ENCODE peak calls at places on chromosomes 1 and 21, in five cellular contexts. One of them, this sample, is unnamed. For H3K36me3 and H3K27me3, the result is how much of the 10 kb centered on the place peaks cover.

GRCh38 chr1:35097224-35097623 is 18.0 kb downstream of the ZMYM1 start:
- DNase-seq in mammary epithelial cell: no peak
- DNase-seq in aorta: no peak
- DNase-seq in psoas muscle: no peak
- DNase-seq in neuronal stem cell: no peak
- DNase-seq in this sample: no peak

GRCh38 chr1:68904472-68904871 is 407.6 kb upstream of the DEPDC1 start:
- DNase-seq in aorta: no peak
- DNase-seq in neuronal stem cell: peak
- DNase-seq in mammary epithelial cell: no peak
- DNase-seq in psoas muscle: no peak
- DNase-seq in this sample: no peak

GRCh38 chr1:12052008-12052573 is 11.0 kb upstream of the TNFRSF8 start:
- DNase-seq in aorta: peak
- DNase-seq in neuronal stem cell: no peak
- DNase-seq in mammary epithelial cell: peak
- DNase-seq in psoas muscle: peak
- DNase-seq in this sample: peak

GRCh38 chr1:246724001-246724724 is at the start of gene SCCPDH:
- DNase-seq in mammary epithelial cell: peak
- DNase-seq in aorta: peak
- DNase-seq in psoas muscle: peak
- DNase-seq in neuronal stem cell: peak
- DNase-seq in this sample: peak

GRCh38 chr1:53732409-53732808 is 6.6 kb downstream of the GLIS1 start:
- DNase-seq in mammary epithelial cell: no peak
- DNase-seq in neuronal stem cell: no peak
- DNase-seq in psoas muscle: no peak
- DNase-seq in aorta: no peak
- DNase-seq in this sample: no peak

GRCh38 chr21:43323244-43324005 is 103.5 kb downstream of the SIK1 start:
- DNase-seq in aorta: peak
- DNase-seq in psoas muscle: peak
- DNase-seq in mammary epithelial cell: no peak
- DNase-seq in neuronal stem cell: no peak
- DNase-seq in this sample: no peak

GRCh38 chr1:73100216-73100615 is 817.9 kb upstream of the NEGR1 start:
- DNase-seq in neuronal stem cell: no peak
- DNase-seq in mammary epithelial cell: no peak
- DNase-seq in psoas muscle: no peak
- DNase-seq in aorta: no peak
- DNase-seq in this sample: no peak

GRCh38 chr21:45014747-45015468 is 59.5 kb upstream of the ADARB1 start:
- DNase-seq in psoas muscle: no peak
- DNase-seq in mammary epithelial cell: no peak
- DNase-seq in neuronal stem cell: no peak
- DNase-seq in aorta: no peak
- DNase-seq in this sample: no peak

GRCh38 chr21:45581322-45581712 is 39.1 kb upstream of the SLC19A1 start:
- DNase-seq in aorta: no peak
- DNase-seq in mammary epithelial cell: no peak
- DNase-seq in psoas muscle: no peak
- DNase-seq in neuronal stem cell: no peak
- DNase-seq in this sample: no peak

GRCh38 chr1:118145736-118146135 is 39.3 kb downstream of the SPAG17 start:
- DNase-seq in aorta: no peak
- DNase-seq in mammary epithelial cell: no peak
- DNase-seq in psoas muscle: no peak
- DNase-seq in neuronal stem cell: no peak
- DNase-seq in this sample: no peak

GRCh38 chr1:244197851-244198375 is 146.8 kb downstream of the ZBTB18 start:
- DNase-seq in aorta: no peak
- DNase-seq in neuronal stem cell: no peak
- DNase-seq in mammary epithelial cell: peak
- DNase-seq in psoas muscle: no peak
- DNase-seq in this sample: no peak

GRCh38 chr1:56709269-56709880 is 64.3 kb downstream of the PRKAA2 start:
- DNase-seq in psoas muscle: no peak
- DNase-seq in neuronal stem cell: peak
- DNase-seq in mammary epithelial cell: peak
- DNase-seq in aorta: no peak
- DNase-seq in this sample: no peak

GRCh38 chr1:18283601-18284385 is 176.2 kb downstream of the IGSF21 start:
- DNase-seq in mammary epithelial cell: no peak
- DNase-seq in neuronal stem cell: no peak
- DNase-seq in aorta: no peak
- DNase-seq in psoas muscle: no peak
- DNase-seq in this sample: no peak

GRCh38 chr1:233993651-233994050 is 89.2 kb downstream of the SLC35F3 start:
- DNase-seq in neuronal stem cell: no peak
- DNase-seq in psoas muscle: no peak
- DNase-seq in aorta: no peak
- DNase-seq in mammary epithelial cell: peak
- DNase-seq in this sample: no peak

GRCh38 chr21:27498025-27498424 is 531.1 kb upstream of the ADAMTS5 start:
- DNase-seq in aorta: no peak
- DNase-seq in mammary epithelial cell: peak
- DNase-seq in psoas muscle: no peak
- DNase-seq in neuronal stem cell: no peak
- DNase-seq in this sample: no peak

GRCh38 chr1:14878951-14879350 is 274.6 kb upstream of the TMEM51 start:
- DNase-seq in aorta: no peak
- DNase-seq in neuronal stem cell: no peak
- DNase-seq in psoas muscle: no peak
- DNase-seq in mammary epithelial cell: no peak
- DNase-seq in this sample: no peak

GRCh38 chr1:228143480-228144212 is 3.6 kb downstream of the GUK1 start:
- DNase-seq in psoas muscle: no peak
- DNase-seq in mammary epithelial cell: no peak
- DNase-seq in neuronal stem cell: no peak
- DNase-seq in aorta: no peak
- DNase-seq in this sample: no peak

GRCh38 chr1:117511273-117511672 is 94.6 kb upstream of the TENT5C start:
- DNase-seq in psoas muscle: no peak
- DNase-seq in neuronal stem cell: no peak
- DNase-seq in mammary epithelial cell: no peak
- DNase-seq in aorta: no peak
- DNase-seq in this sample: no peak

GRCh38 chr1:71049951-71050598 is 2.5 kb upstream of the PTGER3 start:
- DNase-seq in neuronal stem cell: peak
- DNase-seq in aorta: no peak
- DNase-seq in psoas muscle: no peak
- DNase-seq in mammary epithelial cell: peak
- DNase-seq in this sample: peak

GRCh38 chr1:176448340-176448739 is 14.6 kb upstream of the PAPPA2 start:
- DNase-seq in aorta: no peak
- DNase-seq in psoas muscle: no peak
- DNase-seq in mammary epithelial cell: peak
- DNase-seq in neuronal stem cell: no peak
- DNase-seq in this sample: no peak

GRCh38 chr1:168235548-168235885 is 9.7 kb downstream of the SFT2D2 start:
- DNase-seq in neuronal stem cell: no peak
- DNase-seq in mammary epithelial cell: no peak
- DNase-seq in aorta: no peak
- DNase-seq in psoas muscle: no peak
- DNase-seq in this sample: no peak

GRCh38 chr1:184804220-184804619 is 49.6 kb upstream of the EDEM3 start:
- DNase-seq in aorta: no peak
- DNase-seq in neuronal stem cell: no peak
- DNase-seq in mammary epithelial cell: no peak
- DNase-seq in psoas muscle: no peak
- DNase-seq in this sample: no peak

GRCh38 chr1:207024202-207025143 is 8.1 kb downstream of the C1orf116 start:
- DNase-seq in neuronal stem cell: no peak
- DNase-seq in aorta: no peak
- DNase-seq in psoas muscle: no peak
- DNase-seq in mammary epithelial cell: no peak
- DNase-seq in this sample: no peak

GRCh38 chr1:159056069-159056698 is 20.4 kb downstream of the AIM2 start:
- DNase-seq in neuronal stem cell: no peak
- DNase-seq in mammary epithelial cell: no peak
- DNase-seq in aorta: no peak
- DNase-seq in psoas muscle: no peak
- DNase-seq in this sample: no peak
- H3K36me3 ChIP-seq in neuronal stem cell: under half
- H3K36me3 ChIP-seq in mammary epithelial cell: under half
- H3K36me3 ChIP-seq in aorta: under half
- H3K36me3 ChIP-seq in psoas muscle: under half
- H3K36me3 ChIP-seq in this sample: under half

DNA sequence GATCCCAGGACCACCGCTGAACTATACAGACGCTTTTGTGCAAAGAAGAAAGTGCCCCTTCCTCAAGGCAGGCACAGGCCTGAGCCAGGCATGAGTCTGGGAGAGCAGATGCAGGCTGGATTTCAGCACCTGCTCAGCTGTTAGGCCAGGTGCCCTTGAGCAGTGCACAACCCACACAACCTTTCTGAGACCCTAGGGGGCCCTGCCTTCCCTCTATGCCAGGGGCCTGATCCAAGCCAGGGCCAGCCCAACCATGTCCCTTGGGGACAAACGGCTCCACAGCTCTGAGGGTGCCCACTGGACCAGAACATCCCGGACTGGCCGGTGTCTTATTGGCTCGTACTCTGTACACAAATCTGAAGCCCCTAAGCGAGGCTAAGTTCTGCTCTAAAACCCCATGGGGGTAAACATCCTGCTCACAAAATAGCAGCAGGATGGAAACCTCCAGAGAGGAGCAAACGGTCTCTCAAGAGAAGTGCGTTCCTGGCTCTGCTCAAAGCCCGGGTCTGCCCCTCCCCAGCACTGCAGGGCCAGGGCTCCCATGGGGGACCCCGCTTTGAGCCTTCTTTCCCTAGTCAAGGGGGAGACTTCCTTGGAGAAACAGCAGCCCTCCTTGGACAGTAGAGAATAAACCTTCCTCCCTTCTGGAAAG is 275.1 kb downstream of the NPHP4 start:
- DNase-seq in psoas muscle: no peak
- DNase-seq in aorta: no peak
- DNase-seq in mammary epithelial cell: no peak
- DNase-seq in neuronal stem cell: no peak
- DNase-seq in this sample: no peak
- H3K27me3 ChIP-seq in psoas muscle: under half
- H3K27me3 ChIP-seq in aorta: under half
- H3K27me3 ChIP-seq in mammary epithelial cell: under half
- H3K27me3 ChIP-seq in neuronal stem cell: under half
- H3K27me3 ChIP-seq in this sample: under half

GRCh38 chr1:25900209-25900608 is 6.0 kb downstream of the STMN1 start:
- DNase-seq in aorta: no peak
- DNase-seq in mammary epithelial cell: no peak
- DNase-seq in neuronal stem cell: no peak
- DNase-seq in psoas muscle: no peak
- DNase-seq in this sample: no peak
- H3K36me3 ChIP-seq in aorta: under half
- H3K36me3 ChIP-seq in mammary epithelial cell: under half
- H3K36me3 ChIP-seq in neuronal stem cell: under half
- H3K36me3 ChIP-seq in psoas muscle: under half
- H3K36me3 ChIP-seq in this sample: under half

GRCh38 chr1:211722277-211723175 is 47.1 kb upstream of the NEK2 start:
- DNase-seq in neuronal stem cell: no peak
- DNase-seq in psoas muscle: no peak
- DNase-seq in mammary epithelial cell: no peak
- DNase-seq in aorta: no peak
- DNase-seq in this sample: no peak
- H3K27me3 ChIP-seq in neuronal stem cell: under half
- H3K27me3 ChIP-seq in psoas muscle: under half
- H3K27me3 ChIP-seq in mammary epithelial cell: under half
- H3K27me3 ChIP-seq in aorta: under half
- H3K27me3 ChIP-seq in this sample: under half

GRCh38 chr1:19730793-19731192 is 66.1 kb downstream of the HTR6 start:
- DNase-seq in mammary epithelial cell: no peak
- DNase-seq in psoas muscle: no peak
- DNase-seq in aorta: no peak
- DNase-seq in neuronal stem cell: peak
- DNase-seq in this sample: no peak
- H3K36me3 ChIP-seq in mammary epithelial cell: under half
- H3K36me3 ChIP-seq in psoas muscle: under half
- H3K36me3 ChIP-seq in aorta: under half
- H3K36me3 ChIP-seq in neuronal stem cell: under half
- H3K36me3 ChIP-seq in this sample: half or more

This sample was measured in tibial nerve.